ENCODE peak calls at places on chromosome 14, in five cellular contexts. M, Z, R, F and G are unnamed samples.

GRCh38 chr14:22982013-22982476 is 306 bp downstream of the AJUBA start:
- DNase-seq in R (no peak), F (no peak), Z (peak), M (no peak), G (no peak)

GRCh38 chr14:81305743-81306142 is 85.0 kb upstream of the GTF2A1 start:
- DNase-seq in R (no peak), Z (no peak), M (no peak), F (no peak), G (no peak)

GRCh38 chr14:56501909-56502530 is 77.6 kb upstream of the TMEM260 start:
- DNase-seq in R (no peak), Z (no peak), M (no peak), F (no peak), G (no peak)

GRCh38 chr14:68173227-68173972 is 353.8 kb downstream of the RAD51B start:
- DNase-seq in Z (no peak), R (peak), F (no peak), M (no peak), G (no peak)

GRCh38 chr14:76152333-76152681 is 585 bp downstream of the GPATCH2L start:
- DNase-seq in Z (peak), F (peak), R (peak), M (peak), G (no peak)

GRCh38 chr14:32203928-32204357 is 874 bp upstream of the RNU6-8 start:
- DNase-seq in Z (no peak), R (peak), M (no peak), F (no peak), G (no peak)

GRCh38 chr14:64806202-64806861 is 73.4 kb downstream of the SPTB start:
- DNase-seq in M (peak), R (peak), Z (no peak), F (peak), G (no peak)

GRCh38 chr14:61191751-61192150 is 89.4 kb downstream of the TMEM30B start:
- DNase-seq in Z (no peak), M (no peak), R (no peak), F (no peak), G (no peak)

GRCh38 chr14:64720190-64720589 is 16.0 kb downstream of the PLEKHG3 start:
- DNase-seq in M (peak), R (peak), Z (no peak), F (peak), G (no peak)

GRCh38 chr14:101817511-101818001 is 56.0 kb downstream of the PPP2R5C start:
- DNase-seq in M (no peak), R (no peak), Z (no peak), F (no peak), G (no peak)

GRCh38 chr14:60756847-60757246 is 22.3 kb downstream of the MNAT1 start:
- DNase-seq in Z (no peak), R (peak), F (no peak), M (no peak), G (no peak)

GRCh38 chr14:67734675-67735074 is 33.0 kb downstream of the RDH12 start:
- DNase-seq in R (no peak), Z (no peak), F (no peak), M (no peak), G (no peak)

GRCh38 chr14:69873877-69874780 is 5.1 kb upstream of the SMOC1 start:
- DNase-seq in Z (no peak), M (peak), F (no peak), R (no peak), G (no peak)

GRCh38 chr14:54335569-54336155 is 61.1 kb upstream of the CDKN3 start:
- DNase-seq in Z (no peak), F (no peak), M (no peak), R (no peak), G (no peak)

GRCh38 chr14:50501642-50502041 is 30.7 kb downstream of the MAP4K5 start:
- DNase-seq in F (peak), Z (no peak), M (peak), R (peak), G (no peak)

GRCh38 chr14:43481864-43482263 is 1025.2 kb downstream of the FSCB start:
- DNase-seq in F (no peak), M (no peak), Z (no peak), R (no peak), G (no peak)

GRCh38 chr14:50040401-50040775 is 76.0 kb downstream of the VCPKMT start:
- DNase-seq in M (peak), Z (no peak), R (peak), F (peak), G (no peak)

GRCh38 chr14:96204151-96205058 is at the start of gene BDKRB2:
- DNase-seq in Z (peak), R (peak), M (peak), F (peak), G (peak)

GRCh38 chr14:23559010-23559920 is 3.2 kb downstream of the THTPA start:
- DNase-seq in M (peak), F (peak), R (peak), Z (no peak), G (peak)

GRCh38 chr14:24840204-24840893 is 206.4 kb upstream of the GZMB start:
- DNase-seq in M (no peak), R (no peak), F (peak), Z (no peak), G (no peak)

GRCh38 chr14:70976591-70976990 is 69.3 kb downstream of the PCNX1 start:
- DNase-seq in M (no peak), Z (no peak), F (no peak), R (no peak), G (no peak)

GRCh38 chr14:81772391-81772790 is 238.7 kb upstream of the SEL1L start:
- DNase-seq in F (no peak), Z (no peak), R (no peak), M (no peak), G (no peak)

GRCh38 chr14:95125156-95125555 is 32.2 kb downstream of the DICER1 start:
- DNase-seq in M (no peak), F (no peak), Z (no peak), R (no peak), G (no peak)

GRCh38 chr14:46322076-46322475 is 329.5 kb downstream of the RPL10L start:
- DNase-seq in F (no peak), Z (no peak), R (peak), M (peak), G (no peak)

GRCh38 chr14:25400607-25401206 is 350.8 kb upstream of the STXBP6 start:
- DNase-seq in F (peak), M (peak), Z (no peak), R (peak), G (no peak)

GRCh38 chr14:52338282-52338681 is 24.2 kb downstream of the PTGER2 start:
- DNase-seq in Z (no peak), R (peak), F (peak), M (peak), G (no peak)

GRCh38 chr14:60753264-60754126 is 18.9 kb downstream of the MNAT1 start:
- DNase-seq in M (no peak), R (no peak), Z (no peak), F (no peak), G (no peak)

GRCh38 chr14:65414961-65415589 is 2.5 kb downstream of the FUT8 start:
- DNase-seq in R (peak), Z (no peak), M (peak), F (peak), G (no peak)

GRCh38 chr14:95891742-95892141 is 15.1 kb downstream of the TUNAR start:
- DNase-seq in R (peak), F (peak), Z (no peak), M (peak), G (no peak)

GRCh38 chr14:23621932-23622495 is 14.2 kb upstream of the DHRS2 start:
- DNase-seq in Z (no peak), F (no peak), M (no peak), R (no peak), G (no peak)

GRCh38 chr14:32004300-32004699 is 72.8 kb upstream of the ARHGAP5 start:
- DNase-seq in Z (no peak), M (peak), R (peak), F (peak), G (no peak)